ENCODE peak calls at places on chromosomes 6 and 20, in eight cellular contexts. One of them, this sample, is unnamed.

GRCh38 chr6:27250955-27251671 is 3.6 kb downstream of the PRSS16 start:
- DNase-seq in body of pancreas: peak
- DNase-seq in fibroblast of the aortic adventitia: no peak
- DNase-seq in lower lobe of right lung: peak
- DNase-seq in bronchial epithelial cell: peak
- DNase-seq in HFFc6: no peak
- DNase-seq in natural killer cell: no peak
- DNase-seq in psoas muscle: peak
- DNase-seq in this sample: peak

GRCh38 chr6:142893088-142893487 is 51.9 kb downstream of the HIVEP2 start:
- DNase-seq in body of pancreas: no peak
- DNase-seq in fibroblast of the aortic adventitia: peak
- DNase-seq in lower lobe of right lung: no peak
- DNase-seq in bronchial epithelial cell: peak
- DNase-seq in HFFc6: peak
- DNase-seq in natural killer cell: no peak
- DNase-seq in psoas muscle: no peak
- DNase-seq in this sample: no peak

GRCh38 chr6:132687306-132687705 is 26.5 kb downstream of the VNN1 start:
- DNase-seq in body of pancreas: no peak
- DNase-seq in fibroblast of the aortic adventitia: peak
- DNase-seq in lower lobe of right lung: no peak
- DNase-seq in bronchial epithelial cell: peak
- DNase-seq in HFFc6: peak
- DNase-seq in natural killer cell: no peak
- DNase-seq in psoas muscle: no peak
- DNase-seq in this sample: no peak

GRCh38 chr6:148323344-148323743 is 19.3 kb upstream of the SASH1 start:
- DNase-seq in body of pancreas: no peak
- DNase-seq in fibroblast of the aortic adventitia: no peak
- DNase-seq in lower lobe of right lung: no peak
- DNase-seq in bronchial epithelial cell: peak
- DNase-seq in HFFc6: peak
- DNase-seq in natural killer cell: no peak
- DNase-seq in psoas muscle: no peak
- DNase-seq in this sample: no peak

GRCh38 chr6:11085758-11086435 is 7.7 kb upstream of the SMIM13 start:
- DNase-seq in body of pancreas: no peak
- DNase-seq in fibroblast of the aortic adventitia: peak
- DNase-seq in lower lobe of right lung: no peak
- DNase-seq in bronchial epithelial cell: no peak
- DNase-seq in HFFc6: peak
- DNase-seq in natural killer cell: no peak
- DNase-seq in psoas muscle: no peak
- DNase-seq in this sample: no peak

GRCh38 chr20:59805786-59806577 is 127.5 kb downstream of the SYCP2 start:
- DNase-seq in body of pancreas: no peak
- DNase-seq in fibroblast of the aortic adventitia: no peak
- DNase-seq in lower lobe of right lung: no peak
- DNase-seq in bronchial epithelial cell: no peak
- DNase-seq in HFFc6: no peak
- DNase-seq in natural killer cell: no peak
- DNase-seq in psoas muscle: no peak
- DNase-seq in this sample: no peak

GRCh38 chr6:32166411-32167061 is 2.1 kb downstream of the EGFL8 start:
- DNase-seq in body of pancreas: no peak
- DNase-seq in fibroblast of the aortic adventitia: no peak
- DNase-seq in lower lobe of right lung: no peak
- DNase-seq in bronchial epithelial cell: no peak
- DNase-seq in HFFc6: no peak
- DNase-seq in natural killer cell: no peak
- DNase-seq in psoas muscle: no peak
- DNase-seq in this sample: no peak

GRCh38 chr6:107083047-107083768 is 32.1 kb downstream of the BEND3 start:
- DNase-seq in body of pancreas: no peak
- DNase-seq in fibroblast of the aortic adventitia: no peak
- DNase-seq in lower lobe of right lung: no peak
- DNase-seq in bronchial epithelial cell: no peak
- DNase-seq in HFFc6: no peak
- DNase-seq in natural killer cell: no peak
- DNase-seq in psoas muscle: no peak
- DNase-seq in this sample: no peak

GRCh38 chr6:143429970-143430369 is 20.5 kb downstream of the ADAT2 start:
- DNase-seq in body of pancreas: no peak
- DNase-seq in fibroblast of the aortic adventitia: no peak
- DNase-seq in lower lobe of right lung: no peak
- DNase-seq in bronchial epithelial cell: no peak
- DNase-seq in HFFc6: no peak
- DNase-seq in natural killer cell: no peak
- DNase-seq in psoas muscle: no peak
- DNase-seq in this sample: no peak

GRCh38 chr6:116059713-116060571 is 749 bp downstream of the FRK start:
- DNase-seq in body of pancreas: peak
- DNase-seq in fibroblast of the aortic adventitia: peak
- DNase-seq in lower lobe of right lung: peak
- DNase-seq in bronchial epithelial cell: peak
- DNase-seq in HFFc6: no peak
- DNase-seq in natural killer cell: no peak
- DNase-seq in psoas muscle: no peak
- DNase-seq in this sample: no peak

GRCh38 chr6:166498661-166499349 is 87.7 kb downstream of the RAMACL start:
- DNase-seq in body of pancreas: no peak
- DNase-seq in fibroblast of the aortic adventitia: no peak
- DNase-seq in lower lobe of right lung: no peak
- DNase-seq in bronchial epithelial cell: no peak
- DNase-seq in HFFc6: no peak
- DNase-seq in natural killer cell: no peak
- DNase-seq in psoas muscle: no peak
- DNase-seq in this sample: no peak

GRCh38 chr6:26465776-26466175 is 8.0 kb downstream of the BTN2A1 start:
- DNase-seq in body of pancreas: no peak
- DNase-seq in fibroblast of the aortic adventitia: no peak
- DNase-seq in lower lobe of right lung: no peak
- DNase-seq in bronchial epithelial cell: no peak
- DNase-seq in HFFc6: no peak
- DNase-seq in natural killer cell: no peak
- DNase-seq in psoas muscle: no peak
- DNase-seq in this sample: no peak

GRCh38 chr20:13006825-13007224 is 1.9 kb upstream of the SPTLC3 start:
- DNase-seq in body of pancreas: no peak
- DNase-seq in fibroblast of the aortic adventitia: peak
- DNase-seq in lower lobe of right lung: no peak
- DNase-seq in bronchial epithelial cell: peak
- DNase-seq in HFFc6: no peak
- DNase-seq in natural killer cell: no peak
- DNase-seq in psoas muscle: no peak
- DNase-seq in this sample: no peak

DNA sequence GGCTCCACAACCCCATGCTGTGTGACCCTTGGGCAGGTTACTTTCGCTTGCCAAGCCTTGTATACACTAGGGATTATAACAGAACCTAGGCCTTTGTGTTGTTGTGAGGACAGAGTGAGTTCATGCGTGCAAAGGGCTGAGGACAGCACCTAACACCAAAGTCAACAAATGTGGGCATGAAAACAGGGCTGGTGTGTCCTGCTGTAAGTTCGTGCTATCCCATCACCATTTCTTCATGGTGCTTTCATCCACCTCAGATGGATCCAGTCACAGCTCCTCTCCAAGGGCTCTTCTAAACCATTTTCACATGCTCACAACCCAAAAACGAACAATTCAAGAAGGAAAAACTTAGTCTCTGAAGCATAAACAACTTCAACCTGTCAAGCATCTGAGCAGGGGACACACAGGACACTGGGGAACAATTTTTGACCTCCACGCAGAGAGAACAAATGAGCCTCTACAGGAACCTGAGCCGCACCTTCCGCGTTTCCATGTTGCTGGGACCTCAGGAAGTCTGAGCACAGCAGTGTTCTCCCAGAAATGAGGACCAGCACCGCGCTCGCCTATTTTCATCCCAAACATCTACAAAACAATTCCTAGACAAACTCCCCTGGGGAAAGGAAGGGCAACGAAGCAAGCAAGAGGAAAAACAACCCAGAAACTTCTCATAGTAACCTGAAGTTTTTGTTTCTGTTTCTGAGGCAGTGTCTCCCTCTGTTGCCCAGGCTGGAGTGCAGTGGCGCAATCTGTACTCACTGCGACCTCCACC is 3.1 kb downstream of the LRP11 start:
- DNase-seq in body of pancreas: no peak
- DNase-seq in fibroblast of the aortic adventitia: no peak
- DNase-seq in lower lobe of right lung: no peak
- DNase-seq in bronchial epithelial cell: no peak
- DNase-seq in HFFc6: no peak
- DNase-seq in natural killer cell: no peak
- DNase-seq in psoas muscle: no peak
- DNase-seq in this sample: no peak
- TF ChIP-seq CTCF in body of pancreas: no peak
- TF ChIP-seq CTCF in fibroblast of the aortic adventitia: no peak
- TF ChIP-seq CTCF in lower lobe of right lung: no peak
- TF ChIP-seq CTCF in bronchial epithelial cell: no peak
- TF ChIP-seq CTCF in HFFc6: no peak
- TF ChIP-seq CTCF in natural killer cell: no peak
- TF ChIP-seq CTCF in psoas muscle: no peak
- TF ChIP-seq CTCF in this sample: no peak

GRCh38 chr6:145815351-145815772 is 767 bp upstream of the FBXO30 start:
- DNase-seq in body of pancreas: no peak
- DNase-seq in fibroblast of the aortic adventitia: no peak
- DNase-seq in lower lobe of right lung: no peak
- DNase-seq in bronchial epithelial cell: no peak
- DNase-seq in HFFc6: no peak
- DNase-seq in natural killer cell: no peak
- DNase-seq in psoas muscle: peak
- DNase-seq in this sample: no peak

GRCh38 chr6:145813285-145814034 is 1.1 kb downstream of the FBXO30 start:
- DNase-seq in body of pancreas: no peak
- DNase-seq in fibroblast of the aortic adventitia: peak
- DNase-seq in lower lobe of right lung: no peak
- DNase-seq in bronchial epithelial cell: peak
- DNase-seq in HFFc6: peak
- DNase-seq in natural killer cell: no peak
- DNase-seq in psoas muscle: no peak
- DNase-seq in this sample: no peak

GRCh38 chr6:145814035-145814500 is 527 bp downstream of the FBXO30 start:
- DNase-seq in body of pancreas: peak
- DNase-seq in fibroblast of the aortic adventitia: no peak
- DNase-seq in lower lobe of right lung: peak
- DNase-seq in bronchial epithelial cell: peak
- DNase-seq in HFFc6: peak
- DNase-seq in natural killer cell: no peak
- DNase-seq in psoas muscle: peak
- DNase-seq in this sample: no peak

GRCh38 chr6:145815875-145816274 is 1.3 kb upstream of the FBXO30 start:
- DNase-seq in body of pancreas: no peak
- DNase-seq in fibroblast of the aortic adventitia: no peak
- DNase-seq in lower lobe of right lung: no peak
- DNase-seq in bronchial epithelial cell: no peak
- DNase-seq in HFFc6: no peak
- DNase-seq in natural killer cell: no peak
- DNase-seq in psoas muscle: no peak
- DNase-seq in this sample: no peak

GRCh38 chr6:145814501-145815350 is at the start of gene FBXO30:
- DNase-seq in body of pancreas: peak
- DNase-seq in fibroblast of the aortic adventitia: peak
- DNase-seq in lower lobe of right lung: peak
- DNase-seq in bronchial epithelial cell: peak
- DNase-seq in HFFc6: peak
- DNase-seq in natural killer cell: peak
- DNase-seq in psoas muscle: peak
- DNase-seq in this sample: peak
- TF ChIP-seq CTCF in body of pancreas: peak
- TF ChIP-seq CTCF in fibroblast of the aortic adventitia: peak
- TF ChIP-seq CTCF in lower lobe of right lung: no peak
- TF ChIP-seq CTCF in bronchial epithelial cell: no peak
- TF ChIP-seq CTCF in HFFc6: peak
- TF ChIP-seq CTCF in natural killer cell: no peak
- TF ChIP-seq CTCF in psoas muscle: no peak
- TF ChIP-seq CTCF in this sample: no peak

DNA sequence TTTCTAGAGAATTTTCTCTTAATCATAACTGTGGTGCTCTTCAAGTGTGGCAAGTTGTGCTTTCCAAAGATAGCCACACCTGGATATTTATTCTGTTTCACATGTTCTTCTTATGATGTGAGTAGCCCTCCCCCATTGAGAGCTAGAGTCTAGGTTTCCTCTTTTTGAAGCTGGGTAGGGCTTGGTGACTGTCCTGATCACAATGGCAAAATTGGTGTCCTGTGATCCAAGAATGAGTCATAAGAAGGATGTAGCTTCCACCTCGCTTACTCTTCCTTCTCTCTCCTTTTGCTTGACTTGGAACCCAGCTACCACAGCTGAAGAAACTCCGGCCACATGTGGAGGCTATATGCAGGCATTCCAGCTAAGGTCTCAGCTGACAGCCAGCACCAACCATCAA is 7.4 kb upstream of the IGF2R start:
- DNase-seq in body of pancreas: no peak
- DNase-seq in fibroblast of the aortic adventitia: peak
- DNase-seq in lower lobe of right lung: no peak
- DNase-seq in bronchial epithelial cell: peak
- DNase-seq in HFFc6: peak
- DNase-seq in natural killer cell: no peak
- DNase-seq in psoas muscle: no peak
- DNase-seq in this sample: no peak
- TF ChIP-seq CTCF in body of pancreas: no peak
- TF ChIP-seq CTCF in fibroblast of the aortic adventitia: no peak
- TF ChIP-seq CTCF in lower lobe of right lung: no peak
- TF ChIP-seq CTCF in bronchial epithelial cell: no peak
- TF ChIP-seq CTCF in HFFc6: no peak
- TF ChIP-seq CTCF in natural killer cell: no peak
- TF ChIP-seq CTCF in psoas muscle: no peak
- TF ChIP-seq CTCF in this sample: no peak

GRCh38 chr20:10449270-10449669 is 14.2 kb downstream of the SLX4IP start:
- DNase-seq in body of pancreas: no peak
- DNase-seq in fibroblast of the aortic adventitia: no peak
- DNase-seq in lower lobe of right lung: no peak
- DNase-seq in bronchial epithelial cell: peak
- DNase-seq in HFFc6: no peak
- DNase-seq in natural killer cell: no peak
- DNase-seq in psoas muscle: no peak
- DNase-seq in this sample: no peak

GRCh38 chr20:10445758-10446157 is 10.7 kb downstream of the SLX4IP start:
- DNase-seq in body of pancreas: no peak
- DNase-seq in fibroblast of the aortic adventitia: no peak
- DNase-seq in lower lobe of right lung: no peak
- DNase-seq in bronchial epithelial cell: no peak
- DNase-seq in HFFc6: no peak
- DNase-seq in natural killer cell: no peak
- DNase-seq in psoas muscle: no peak
- DNase-seq in this sample: no peak

GRCh38 chr20:10443936-10444335 is 8.8 kb downstream of the SLX4IP start:
- DNase-seq in body of pancreas: no peak
- DNase-seq in fibroblast of the aortic adventitia: no peak
- DNase-seq in lower lobe of right lung: no peak
- DNase-seq in bronchial epithelial cell: no peak
- DNase-seq in HFFc6: no peak
- DNase-seq in natural killer cell: no peak
- DNase-seq in psoas muscle: no peak
- DNase-seq in this sample: no peak

GRCh38 chr20:10448270-10449156 is 13.4 kb downstream of the SLX4IP start:
- DNase-seq in body of pancreas: no peak
- DNase-seq in fibroblast of the aortic adventitia: peak
- DNase-seq in lower lobe of right lung: no peak
- DNase-seq in bronchial epithelial cell: no peak
- DNase-seq in HFFc6: peak
- DNase-seq in natural killer cell: no peak
- DNase-seq in psoas muscle: no peak
- DNase-seq in this sample: no peak

GRCh38 chr20:10447028-10447427 is 11.9 kb downstream of the SLX4IP start:
- DNase-seq in body of pancreas: no peak
- DNase-seq in fibroblast of the aortic adventitia: peak
- DNase-seq in lower lobe of right lung: no peak
- DNase-seq in bronchial epithelial cell: peak
- DNase-seq in HFFc6: peak
- DNase-seq in natural killer cell: peak
- DNase-seq in psoas muscle: no peak
- DNase-seq in this sample: no peak
- TF ChIP-seq CTCF in body of pancreas: no peak
- TF ChIP-seq CTCF in fibroblast of the aortic adventitia: no peak
- TF ChIP-seq CTCF in lower lobe of right lung: no peak
- TF ChIP-seq CTCF in bronchial epithelial cell: no peak
- TF ChIP-seq CTCF in HFFc6: no peak
- TF ChIP-seq CTCF in natural killer cell: no peak
- TF ChIP-seq CTCF in psoas muscle: no peak
- TF ChIP-seq CTCF in this sample: no peak

This sample was measured in activated B cell treated with CpG ODN at 0.5 μM for 24 hours.